ENCODE peak calls at places on chromosomes 6 and 20, in five cellular contexts. T is adrenal gland, N is A549, E is IMR-90, A is HepG2. S is an unnamed sample.

GRCh38 chr6:34152042-34152524 is 6.2 kb upstream of the GRM4 start:
- DNase-seq in T (no peak), A (no peak), N (no peak), E (no peak), S (peak; percentile 9)

GRCh38 chr6:151914475-151914874 is 107.0 kb downstream of the ESR1 start:
- DNase-seq in T (no peak), E (no peak), N (peak; percentile 62), A (peak; percentile 7), S (no peak)

GRCh38 chr6:3585320-3585935 is 128.6 kb upstream of the SLC22A23 start:
- DNase-seq in E (peak; percentile 84), T (no peak), A (no peak), N (peak; percentile 61), S (no peak)

GRCh38 chr6:156617376-156617775 is 159.8 kb upstream of the ARID1B start:
- DNase-seq in T (peak; percentile 37), A (peak; percentile 81), N (peak; percentile 9), E (no peak), S (peak; percentile 75)

GRCh38 chr6:139376604-139377218 is 2.3 kb upstream of the CITED2 start:
- DNase-seq in T (peak; percentile 83), A (peak; percentile 48), N (peak; percentile 44), E (peak; percentile 41), S (no peak)

GRCh38 chr20:35820715-35821114 is 48.9 kb downstream of the PHF20 start:
- DNase-seq in N (no peak), T (no peak), A (no peak), E (peak; percentile 52), S (no peak)

GRCh38 chr6:101765281-101765680 is 371.8 kb downstream of the GRIK2 start:
- DNase-seq in A (no peak), E (no peak), N (no peak), T (no peak), S (no peak)

GRCh38 chr20:25553819-25554296 is 31.5 kb downstream of the NINL start:
- DNase-seq in N (no peak), T (no peak), E (peak; percentile 67), A (peak; percentile 62), S (no peak)

GRCh38 chr6:88891135-88891845 is 72.1 kb downstream of the RNGTT start:
- DNase-seq in A (no peak), N (no peak), E (peak; percentile 20), T (no peak), S (no peak)

GRCh38 chr6:69589626-69590025 is 207.2 kb downstream of the LMBRD1 start:
- DNase-seq in T (no peak), E (no peak), N (no peak), A (no peak), S (no peak)

GRCh38 chr6:105485456-105485855 is 82.6 kb upstream of the PREP start:
- DNase-seq in E (no peak), T (no peak), N (no peak), A (no peak), S (peak; percentile 49)

GRCh38 chr6:142377112-142377848 is 75.5 kb downstream of the ADGRG6 start:
- DNase-seq in A (peak; percentile 69), E (peak; percentile 26), T (no peak), N (peak; percentile 90), S (no peak)
- TF ChIP-seq POLR2A in A (peak; percentile 29), E (no peak), T (no peak), N (peak; percentile 22), S (no peak)

DNA sequence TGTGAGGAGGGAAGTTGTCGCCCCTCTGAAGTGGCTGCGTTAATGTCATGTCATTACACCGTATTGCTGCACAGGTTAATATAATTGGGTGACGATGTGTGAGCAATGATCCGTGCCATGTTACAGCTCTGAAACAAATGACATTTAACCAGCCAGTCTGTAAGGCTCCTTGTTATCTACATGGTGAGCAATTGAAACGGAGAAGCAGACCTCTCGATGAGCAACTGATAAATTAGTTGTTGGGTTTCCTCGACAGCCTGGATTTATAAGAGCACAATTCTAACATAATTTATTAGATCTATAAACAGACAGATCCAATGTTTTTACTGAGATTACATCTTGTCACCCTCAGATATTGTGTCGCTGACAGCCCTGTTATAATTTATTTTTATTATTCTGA is 49.9 kb upstream of the MAFB start:
- DNase-seq in E (no peak), A (no peak), N (no peak), T (no peak), S (no peak)
- H3K4me3 ChIP-seq in E (no peak overlapping the region), A (no peak overlapping the region), N (no peak overlapping the region), T (no peak overlapping the region), S (no peak overlapping the region)

GRCh38 chr6:44237813-44238433 is 9.0 kb upstream of the HSP90AB1 start:
- DNase-seq in T (peak; percentile 92), A (peak; percentile 51), N (peak; percentile 69), E (peak; percentile 56), S (peak; percentile 88)
- TF ChIP-seq POLR2A in T (peak; percentile 16), A (no peak), N (peak; percentile 16), E (no peak), S (no peak)

GRCh38 chr6:25363429-25363828 is 84.3 kb downstream of the CARMIL1 start:
- DNase-seq in A (no peak), E (no peak), T (no peak), N (no peak), S (no peak)

GRCh38 chr6:25359891-25360290 is 80.7 kb downstream of the CARMIL1 start:
- DNase-seq in N (no peak), A (no peak), E (no peak), T (no peak), S (no peak)

GRCh38 chr6:25360611-25361010 is 81.4 kb downstream of the CARMIL1 start:
- DNase-seq in A (no peak), N (no peak), T (no peak), E (peak; percentile 45), S (no peak)

GRCh38 chr6:25354078-25354940 is 75.1 kb downstream of the CARMIL1 start:
- DNase-seq in T (no peak), A (no peak), E (peak; percentile 39), N (no peak), S (no peak)

GRCh38 chr6:25359191-25359861 is 80.2 kb downstream of the CARMIL1 start:
- DNase-seq in A (no peak), N (peak; percentile 7), T (no peak), E (peak; percentile 50), S (no peak)
- H3K4me3 ChIP-seq in A (no peak overlapping the region), N (no peak overlapping the region), T (no peak overlapping the region), E (no peak overlapping the region), S (no peak overlapping the region)

S was measured in Peyer's patch.